ENCODE peak calls at places on chromosomes 4 and X, in ten cellular contexts. One of them, this sample, is unnamed.

GRCh38 chr4:150381671-150382427 is 200.1 kb upstream of the MAB21L2 start:
- DNase-seq in mammary epithelial cell: no peak
- DNase-seq in psoas muscle: no peak
- DNase-seq in left ventricle myocardium inferior: no peak
- DNase-seq in HFF-Myc: no peak
- DNase-seq in A673: no peak
- DNase-seq in prostate gland: no peak
- DNase-seq in fibroblast of lung: peak; percentile 70
- DNase-seq in MCF 10A: peak; percentile 10
- DNase-seq in ovary: no peak
- DNase-seq in this sample: no peak

GRCh38 chrX:30941898-30942297 is 52.8 kb upstream of the TAB3 start:
- DNase-seq in mammary epithelial cell: no peak
- DNase-seq in psoas muscle: no peak
- DNase-seq in left ventricle myocardium inferior: no peak
- DNase-seq in HFF-Myc: no peak
- DNase-seq in A673: no peak
- DNase-seq in prostate gland: no peak
- DNase-seq in fibroblast of lung: no peak
- DNase-seq in MCF 10A: no peak
- DNase-seq in ovary: no peak
- DNase-seq in this sample: no peak

GRCh38 chrX:11409957-11410356 is 116.7 kb downstream of the AMELX start:
- DNase-seq in mammary epithelial cell: no peak
- DNase-seq in psoas muscle: no peak
- DNase-seq in left ventricle myocardium inferior: no peak
- DNase-seq in HFF-Myc: no peak
- DNase-seq in A673: no peak
- DNase-seq in prostate gland: no peak
- DNase-seq in fibroblast of lung: no peak
- DNase-seq in MCF 10A: no peak
- DNase-seq in ovary: no peak
- DNase-seq in this sample: no peak

GRCh38 chr4:7421356-7422097 is 13.2 kb downstream of the PSAPL1 start:
- DNase-seq in mammary epithelial cell: no peak
- DNase-seq in psoas muscle: peak; percentile 46
- DNase-seq in left ventricle myocardium inferior: peak; percentile 4
- DNase-seq in HFF-Myc: no peak
- DNase-seq in A673: no peak
- DNase-seq in prostate gland: no peak
- DNase-seq in fibroblast of lung: no peak
- DNase-seq in MCF 10A: no peak
- DNase-seq in ovary: no peak
- DNase-seq in this sample: no peak

GRCh38 chr4:27129871-27130277 is 269.2 kb downstream of the STIM2 start:
- DNase-seq in mammary epithelial cell: no peak
- DNase-seq in psoas muscle: peak; percentile 57
- DNase-seq in left ventricle myocardium inferior: no peak
- DNase-seq in HFF-Myc: no peak
- DNase-seq in A673: peak; percentile 74
- DNase-seq in prostate gland: no peak
- DNase-seq in fibroblast of lung: no peak
- DNase-seq in MCF 10A: peak; percentile 43
- DNase-seq in ovary: no peak
- DNase-seq in this sample: no peak

GRCh38 chr4:41413670-41414069 is 124.3 kb upstream of the LIMCH1 start:
- DNase-seq in mammary epithelial cell: peak; percentile 6
- DNase-seq in psoas muscle: no peak
- DNase-seq in left ventricle myocardium inferior: no peak
- DNase-seq in HFF-Myc: no peak
- DNase-seq in A673: peak; percentile 68
- DNase-seq in prostate gland: no peak
- DNase-seq in fibroblast of lung: peak; percentile 58
- DNase-seq in MCF 10A: no peak
- DNase-seq in ovary: no peak
- DNase-seq in this sample: peak; percentile 77

GRCh38 chr4:135240796-135241195 is 1039.2 kb upstream of the PABPC4L start:
- DNase-seq in mammary epithelial cell: no peak
- DNase-seq in psoas muscle: no peak
- DNase-seq in left ventricle myocardium inferior: no peak
- DNase-seq in HFF-Myc: no peak
- DNase-seq in A673: peak; percentile 16
- DNase-seq in prostate gland: no peak
- DNase-seq in fibroblast of lung: peak; percentile 80
- DNase-seq in MCF 10A: peak; percentile 48
- DNase-seq in ovary: no peak
- DNase-seq in this sample: peak; percentile 11

GRCh38 chrX:125198546-125198945 is 121.1 kb upstream of the TEX13C start:
- DNase-seq in mammary epithelial cell: no peak
- DNase-seq in psoas muscle: no peak
- DNase-seq in left ventricle myocardium inferior: no peak
- DNase-seq in HFF-Myc: no peak
- DNase-seq in A673: peak; percentile 50
- DNase-seq in prostate gland: no peak
- DNase-seq in fibroblast of lung: no peak
- DNase-seq in MCF 10A: no peak
- DNase-seq in ovary: no peak
- DNase-seq in this sample: no peak

GRCh38 chr4:19486400-19486799 is 765.3 kb upstream of the SLIT2 start:
- DNase-seq in mammary epithelial cell: no peak
- DNase-seq in psoas muscle: no peak
- DNase-seq in left ventricle myocardium inferior: no peak
- DNase-seq in HFF-Myc: no peak
- DNase-seq in A673: peak; percentile 42
- DNase-seq in prostate gland: no peak
- DNase-seq in fibroblast of lung: peak; percentile 11
- DNase-seq in MCF 10A: peak; percentile 53
- DNase-seq in ovary: no peak
- DNase-seq in this sample: no peak

GRCh38 chrX:20500949-20501348 is 234.2 kb upstream of the RPS6KA3 start:
- DNase-seq in mammary epithelial cell: no peak
- DNase-seq in psoas muscle: no peak
- DNase-seq in left ventricle myocardium inferior: no peak
- DNase-seq in HFF-Myc: no peak
- DNase-seq in A673: no peak
- DNase-seq in prostate gland: no peak
- DNase-seq in fibroblast of lung: no peak
- DNase-seq in MCF 10A: no peak
- DNase-seq in ovary: no peak
- DNase-seq in this sample: no peak

GRCh38 chrX:31038585-31039326 is 33.1 kb downstream of the FTHL17 start:
- DNase-seq in mammary epithelial cell: peak; percentile 6
- DNase-seq in psoas muscle: no peak
- DNase-seq in left ventricle myocardium inferior: peak; percentile 11
- DNase-seq in HFF-Myc: peak; percentile 4
- DNase-seq in A673: peak; percentile 63
- DNase-seq in prostate gland: peak; percentile 4
- DNase-seq in fibroblast of lung: peak; percentile 58
- DNase-seq in MCF 10A: peak; percentile 39
- DNase-seq in ovary: peak; percentile 32
- DNase-seq in this sample: peak; percentile 57

GRCh38 chr4:146095091-146095690 is 80.3 kb upstream of the LSM6 start:
- DNase-seq in mammary epithelial cell: peak; percentile 35
- DNase-seq in psoas muscle: no peak
- DNase-seq in left ventricle myocardium inferior: no peak
- DNase-seq in HFF-Myc: peak; percentile 59
- DNase-seq in A673: peak; percentile 68
- DNase-seq in prostate gland: peak; percentile 39
- DNase-seq in fibroblast of lung: peak; percentile 79
- DNase-seq in MCF 10A: peak; percentile 79
- DNase-seq in ovary: peak; percentile 36
- DNase-seq in this sample: no peak

GRCh38 chrX:141405878-141406492 is 163.7 kb upstream of the SPANXC start:
- DNase-seq in mammary epithelial cell: peak; percentile 67
- DNase-seq in psoas muscle: no peak
- DNase-seq in left ventricle myocardium inferior: no peak
- DNase-seq in HFF-Myc: peak; percentile 41
- DNase-seq in A673: no peak
- DNase-seq in prostate gland: no peak
- DNase-seq in fibroblast of lung: peak; percentile 49
- DNase-seq in MCF 10A: peak; percentile 88
- DNase-seq in ovary: no peak
- DNase-seq in this sample: peak; percentile 36

GRCh38 chrX:2926664-2927275 is 2.4 kb downstream of the ARSD start:
- DNase-seq in mammary epithelial cell: no peak
- DNase-seq in psoas muscle: no peak
- DNase-seq in left ventricle myocardium inferior: no peak
- DNase-seq in HFF-Myc: no peak
- DNase-seq in A673: no peak
- DNase-seq in prostate gland: no peak
- DNase-seq in fibroblast of lung: no peak
- DNase-seq in MCF 10A: no peak
- DNase-seq in ovary: no peak
- DNase-seq in this sample: no peak

GRCh38 chrX:2921193-2921592 is 7.9 kb downstream of the ARSD start:
- DNase-seq in mammary epithelial cell: no peak
- DNase-seq in psoas muscle: no peak
- DNase-seq in left ventricle myocardium inferior: no peak
- DNase-seq in HFF-Myc: no peak
- DNase-seq in A673: no peak
- DNase-seq in prostate gland: no peak
- DNase-seq in fibroblast of lung: no peak
- DNase-seq in MCF 10A: no peak
- DNase-seq in ovary: no peak
- DNase-seq in this sample: no peak

GRCh38 chrX:2924151-2924550 is 5.0 kb downstream of the ARSD start:
- DNase-seq in mammary epithelial cell: no peak
- DNase-seq in psoas muscle: no peak
- DNase-seq in left ventricle myocardium inferior: no peak
- DNase-seq in HFF-Myc: no peak
- DNase-seq in A673: no peak
- DNase-seq in prostate gland: no peak
- DNase-seq in fibroblast of lung: no peak
- DNase-seq in MCF 10A: no peak
- DNase-seq in ovary: no peak
- DNase-seq in this sample: no peak

GRCh38 chrX:2917767-2918166 is 11.4 kb downstream of the ARSD start:
- DNase-seq in mammary epithelial cell: no peak
- DNase-seq in psoas muscle: peak; percentile 44
- DNase-seq in left ventricle myocardium inferior: no peak
- DNase-seq in HFF-Myc: no peak
- DNase-seq in A673: no peak
- DNase-seq in prostate gland: no peak
- DNase-seq in fibroblast of lung: no peak
- DNase-seq in MCF 10A: no peak
- DNase-seq in ovary: no peak
- DNase-seq in this sample: no peak

GRCh38 chrX:2921750-2922149 is 7.4 kb downstream of the ARSD start:
- DNase-seq in mammary epithelial cell: no peak
- DNase-seq in psoas muscle: no peak
- DNase-seq in left ventricle myocardium inferior: no peak
- DNase-seq in HFF-Myc: no peak
- DNase-seq in A673: no peak
- DNase-seq in prostate gland: no peak
- DNase-seq in fibroblast of lung: no peak
- DNase-seq in MCF 10A: no peak
- DNase-seq in ovary: no peak
- DNase-seq in this sample: no peak
- TF ChIP-seq CTCF in mammary epithelial cell: no peak
- TF ChIP-seq CTCF in psoas muscle: no peak
- TF ChIP-seq CTCF in left ventricle myocardium inferior: no peak
- TF ChIP-seq CTCF in HFF-Myc: no peak
- TF ChIP-seq CTCF in A673: no peak
- TF ChIP-seq CTCF in prostate gland: no peak
- TF ChIP-seq CTCF in fibroblast of lung: no peak
- TF ChIP-seq CTCF in MCF 10A: no peak
- TF ChIP-seq CTCF in ovary: no peak
- TF ChIP-seq CTCF in this sample: no peak

DNA sequence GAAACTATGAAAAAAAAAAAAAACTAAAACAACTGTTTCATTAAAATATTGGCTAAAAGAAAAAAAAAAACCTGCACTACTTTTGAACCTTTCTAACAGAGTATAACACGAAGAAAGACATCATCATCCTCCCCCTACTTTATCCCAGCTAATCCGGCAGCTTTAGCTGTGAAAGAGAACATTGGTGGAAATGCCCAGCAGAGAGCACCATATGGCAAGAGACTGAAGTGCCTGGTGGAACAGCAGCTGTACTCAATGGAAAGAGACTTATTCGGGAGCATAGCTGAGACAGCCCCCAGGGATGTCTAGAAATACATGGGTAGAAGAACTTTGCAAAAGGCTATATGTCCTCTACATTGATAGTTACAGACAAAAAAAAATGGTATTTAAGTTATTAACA is 30.3 kb downstream of the STPG2 start:
- DNase-seq in mammary epithelial cell: peak; percentile 17
- DNase-seq in psoas muscle: no peak
- DNase-seq in left ventricle myocardium inferior: no peak
- DNase-seq in HFF-Myc: peak; percentile 3
- DNase-seq in A673: peak; percentile 67
- DNase-seq in prostate gland: no peak
- DNase-seq in fibroblast of lung: peak; percentile 21
- DNase-seq in MCF 10A: peak; percentile 38
- DNase-seq in ovary: peak; percentile 16
- DNase-seq in this sample: no peak
- TF ChIP-seq CTCF in mammary epithelial cell: peak; percentile 56
- TF ChIP-seq CTCF in psoas muscle: peak; percentile 26
- TF ChIP-seq CTCF in left ventricle myocardium inferior: peak; percentile 53
- TF ChIP-seq CTCF in HFF-Myc: peak; percentile 17
- TF ChIP-seq CTCF in A673: peak; percentile 59
- TF ChIP-seq CTCF in prostate gland: no peak
- TF ChIP-seq CTCF in fibroblast of lung: peak; percentile 26
- TF ChIP-seq CTCF in MCF 10A: peak; percentile 6
- TF ChIP-seq CTCF in ovary: no peak
- TF ChIP-seq CTCF in this sample: peak; percentile 38

GRCh38 chr4:64334964-64335363 is 74.3 kb downstream of the TECRL start:
- DNase-seq in mammary epithelial cell: no peak
- DNase-seq in psoas muscle: no peak
- DNase-seq in left ventricle myocardium inferior: no peak
- DNase-seq in HFF-Myc: no peak
- DNase-seq in A673: no peak
- DNase-seq in prostate gland: no peak
- DNase-seq in fibroblast of lung: no peak
- DNase-seq in MCF 10A: no peak
- DNase-seq in ovary: no peak
- DNase-seq in this sample: no peak

GRCh38 chr4:64341711-64342110 is 67.5 kb downstream of the TECRL start:
- DNase-seq in mammary epithelial cell: no peak
- DNase-seq in psoas muscle: peak; percentile 69
- DNase-seq in left ventricle myocardium inferior: peak; percentile 78
- DNase-seq in HFF-Myc: no peak
- DNase-seq in A673: no peak
- DNase-seq in prostate gland: no peak
- DNase-seq in fibroblast of lung: no peak
- DNase-seq in MCF 10A: no peak
- DNase-seq in ovary: no peak
- DNase-seq in this sample: no peak

GRCh38 chr4:64340243-64341110 is 68.8 kb downstream of the TECRL start:
- DNase-seq in mammary epithelial cell: no peak
- DNase-seq in psoas muscle: no peak
- DNase-seq in left ventricle myocardium inferior: peak; percentile 59
- DNase-seq in HFF-Myc: no peak
- DNase-seq in A673: no peak
- DNase-seq in prostate gland: no peak
- DNase-seq in fibroblast of lung: no peak
- DNase-seq in MCF 10A: no peak
- DNase-seq in ovary: no peak
- DNase-seq in this sample: no peak
- TF ChIP-seq CTCF in mammary epithelial cell: no peak
- TF ChIP-seq CTCF in psoas muscle: no peak
- TF ChIP-seq CTCF in left ventricle myocardium inferior: no peak
- TF ChIP-seq CTCF in HFF-Myc: no peak
- TF ChIP-seq CTCF in A673: no peak
- TF ChIP-seq CTCF in prostate gland: no peak
- TF ChIP-seq CTCF in fibroblast of lung: no peak
- TF ChIP-seq CTCF in MCF 10A: no peak
- TF ChIP-seq CTCF in ovary: no peak
- TF ChIP-seq CTCF in this sample: no peak

GRCh38 chrX:46545111-46546005 is at the start of gene ZNF674:
- DNase-seq in mammary epithelial cell: peak; percentile 84
- DNase-seq in psoas muscle: peak; percentile 96
- DNase-seq in left ventricle myocardium inferior: peak; percentile 92
- DNase-seq in HFF-Myc: peak; percentile 72
- DNase-seq in A673: peak; percentile 92
- DNase-seq in prostate gland: peak; percentile 86
- DNase-seq in fibroblast of lung: peak; percentile 92
- DNase-seq in MCF 10A: peak; percentile 91
- DNase-seq in ovary: peak; percentile 92
- DNase-seq in this sample: peak; percentile 52
- TF ChIP-seq CTCF in mammary epithelial cell: peak; percentile 50
- TF ChIP-seq CTCF in psoas muscle: peak; percentile 12
- TF ChIP-seq CTCF in left ventricle myocardium inferior: peak; percentile 47
- TF ChIP-seq CTCF in HFF-Myc: peak; percentile 19
- TF ChIP-seq CTCF in A673: peak; percentile 56
- TF ChIP-seq CTCF in prostate gland: peak; percentile 61
- TF ChIP-seq CTCF in fibroblast of lung: no peak
- TF ChIP-seq CTCF in MCF 10A: peak; percentile 17
- TF ChIP-seq CTCF in ovary: peak; percentile 60
- TF ChIP-seq CTCF in this sample: peak; percentile 38

This sample was measured in retinal pigment epithelial cell.